ENCODE peak calls at places on chromosomes 12 and 14, in six cellular contexts. One of them, this sample, is unnamed.

GRCh38 chr14:50530794-50531193 is 1.6 kb downstream of the MAP4K5 start:
- DNase-seq in central memory CD4-positive, alpha-beta T cell: no peak
- DNase-seq in fibroblast of pulmonary artery: no peak
- DNase-seq in neuronal stem cell: no peak
- DNase-seq in T-helper 2 cell: no peak
- DNase-seq in mesothelial cell of epicardium: no peak
- DNase-seq in this sample: no peak

GRCh38 chr12:113154351-113154973 is 4.9 kb downstream of the CFAP73 start:
- DNase-seq in fibroblast of pulmonary artery: peak; percentile 28
- DNase-seq in mesothelial cell of epicardium: no peak
- DNase-seq in neuronal stem cell: no peak
- DNase-seq in T-helper 2 cell: no peak
- DNase-seq in central memory CD4-positive, alpha-beta T cell: no peak
- DNase-seq in this sample: no peak

GRCh38 chr12:12716151-12716844 is 870 bp upstream of the CDKN1B start:
- DNase-seq in central memory CD4-positive, alpha-beta T cell: peak; percentile 35
- DNase-seq in mesothelial cell of epicardium: no peak
- DNase-seq in neuronal stem cell: no peak
- DNase-seq in fibroblast of pulmonary artery: no peak
- DNase-seq in T-helper 2 cell: no peak
- DNase-seq in this sample: no peak

GRCh38 chr12:105960319-105961076 is 178.3 kb downstream of the NUAK1 start:
- DNase-seq in mesothelial cell of epicardium: no peak
- DNase-seq in central memory CD4-positive, alpha-beta T cell: no peak
- DNase-seq in fibroblast of pulmonary artery: no peak
- DNase-seq in neuronal stem cell: no peak
- DNase-seq in T-helper 2 cell: no peak
- DNase-seq in this sample: no peak

GRCh38 chr14:22476882-22477281 is 112.1 kb downstream of the DAD1 start:
- DNase-seq in fibroblast of pulmonary artery: no peak
- DNase-seq in T-helper 2 cell: no peak
- DNase-seq in neuronal stem cell: no peak
- DNase-seq in mesothelial cell of epicardium: no peak
- DNase-seq in central memory CD4-positive, alpha-beta T cell: no peak
- DNase-seq in this sample: no peak

GRCh38 chr14:29926228-29926627 is 1.4 kb downstream of the PRKD1 start:
- DNase-seq in fibroblast of pulmonary artery: no peak
- DNase-seq in T-helper 2 cell: no peak
- DNase-seq in mesothelial cell of epicardium: no peak
- DNase-seq in neuronal stem cell: no peak
- DNase-seq in central memory CD4-positive, alpha-beta T cell: no peak
- DNase-seq in this sample: no peak

GRCh38 chr14:85296466-85297210 is 233.3 kb upstream of the FLRT2 start:
- DNase-seq in central memory CD4-positive, alpha-beta T cell: no peak
- DNase-seq in mesothelial cell of epicardium: no peak
- DNase-seq in T-helper 2 cell: no peak
- DNase-seq in fibroblast of pulmonary artery: peak; percentile 71
- DNase-seq in neuronal stem cell: no peak
- DNase-seq in this sample: no peak

GRCh38 chr12:38921025-38921677 is 15.8 kb upstream of the CPNE8 start:
- DNase-seq in neuronal stem cell: peak; percentile 29
- DNase-seq in fibroblast of pulmonary artery: peak; percentile 72
- DNase-seq in mesothelial cell of epicardium: no peak
- DNase-seq in central memory CD4-positive, alpha-beta T cell: no peak
- DNase-seq in T-helper 2 cell: no peak
- DNase-seq in this sample: no peak

GRCh38 chr12:79296128-79296527 is 394.6 kb downstream of the PAWR start:
- DNase-seq in central memory CD4-positive, alpha-beta T cell: no peak
- DNase-seq in T-helper 2 cell: no peak
- DNase-seq in neuronal stem cell: no peak
- DNase-seq in mesothelial cell of epicardium: no peak
- DNase-seq in fibroblast of pulmonary artery: no peak
- DNase-seq in this sample: no peak

GRCh38 chr12:10716704-10717315 is 6.3 kb downstream of the YBX3 start:
- DNase-seq in central memory CD4-positive, alpha-beta T cell: no peak
- DNase-seq in mesothelial cell of epicardium: peak; percentile 42
- DNase-seq in neuronal stem cell: no peak
- DNase-seq in T-helper 2 cell: no peak
- DNase-seq in fibroblast of pulmonary artery: peak; percentile 93
- DNase-seq in this sample: no peak

GRCh38 chr12:6773662-6774351 is 1.5 kb downstream of the LAG3 start:
- DNase-seq in T-helper 2 cell: no peak
- DNase-seq in neuronal stem cell: no peak
- DNase-seq in mesothelial cell of epicardium: no peak
- DNase-seq in central memory CD4-positive, alpha-beta T cell: no peak
- DNase-seq in fibroblast of pulmonary artery: no peak
- DNase-seq in this sample: no peak

GRCh38 chr14:54177861-54178591 is 218.8 kb upstream of the CDKN3 start:
- DNase-seq in fibroblast of pulmonary artery: no peak
- DNase-seq in T-helper 2 cell: no peak
- DNase-seq in neuronal stem cell: no peak
- DNase-seq in mesothelial cell of epicardium: no peak
- DNase-seq in central memory CD4-positive, alpha-beta T cell: no peak
- DNase-seq in this sample: no peak

GRCh38 chr12:104686196-104686595 is 229.4 kb downstream of the CHST11 start:
- DNase-seq in central memory CD4-positive, alpha-beta T cell: no peak
- DNase-seq in fibroblast of pulmonary artery: peak; percentile 47
- DNase-seq in neuronal stem cell: no peak
- DNase-seq in T-helper 2 cell: no peak
- DNase-seq in mesothelial cell of epicardium: no peak
- DNase-seq in this sample: no peak

GRCh38 chr12:104319028-104319427 is 15.5 kb downstream of the EID3 start:
- DNase-seq in central memory CD4-positive, alpha-beta T cell: no peak
- DNase-seq in neuronal stem cell: no peak
- DNase-seq in fibroblast of pulmonary artery: no peak
- DNase-seq in T-helper 2 cell: no peak
- DNase-seq in mesothelial cell of epicardium: no peak
- DNase-seq in this sample: no peak

GRCh38 chr12:2054091-2055018 is 1.6 kb downstream of the CACNA1C start:
- DNase-seq in mesothelial cell of epicardium: peak; percentile 49
- DNase-seq in fibroblast of pulmonary artery: no peak
- DNase-seq in central memory CD4-positive, alpha-beta T cell: no peak
- DNase-seq in T-helper 2 cell: no peak
- DNase-seq in neuronal stem cell: no peak
- DNase-seq in this sample: no peak

GRCh38 chr14:52974406-52974805 is 23.6 kb upstream of the FERMT2 start:
- DNase-seq in neuronal stem cell: no peak
- DNase-seq in central memory CD4-positive, alpha-beta T cell: no peak
- DNase-seq in mesothelial cell of epicardium: no peak
- DNase-seq in T-helper 2 cell: no peak
- DNase-seq in fibroblast of pulmonary artery: no peak
- DNase-seq in this sample: no peak

GRCh38 chr12:48037267-48037915 is 33.1 kb upstream of the COL2A1 start:
- DNase-seq in fibroblast of pulmonary artery: peak; percentile 42
- DNase-seq in neuronal stem cell: peak; percentile 88
- DNase-seq in central memory CD4-positive, alpha-beta T cell: no peak
- DNase-seq in T-helper 2 cell: no peak
- DNase-seq in mesothelial cell of epicardium: peak; percentile 80
- DNase-seq in this sample: no peak

GRCh38 chr12:88145567-88146347 is 3.6 kb downstream of the TMTC3 start:
- DNase-seq in T-helper 2 cell: no peak
- DNase-seq in mesothelial cell of epicardium: no peak
- DNase-seq in fibroblast of pulmonary artery: no peak
- DNase-seq in central memory CD4-positive, alpha-beta T cell: no peak
- DNase-seq in neuronal stem cell: no peak
- DNase-seq in this sample: no peak

GRCh38 chr12:90331262-90331661 is 622.6 kb upstream of the ATP2B1 start:
- DNase-seq in central memory CD4-positive, alpha-beta T cell: no peak
- DNase-seq in mesothelial cell of epicardium: no peak
- DNase-seq in fibroblast of pulmonary artery: peak; percentile 73
- DNase-seq in T-helper 2 cell: no peak
- DNase-seq in neuronal stem cell: no peak
- DNase-seq in this sample: no peak

GRCh38 chr12:27383429-27384260 is 51.0 kb downstream of the BMAL2 start:
- DNase-seq in central memory CD4-positive, alpha-beta T cell: peak; percentile 21
- DNase-seq in T-helper 2 cell: peak; percentile 36
- DNase-seq in neuronal stem cell: peak; percentile 71
- DNase-seq in mesothelial cell of epicardium: peak; percentile 72
- DNase-seq in fibroblast of pulmonary artery: peak; percentile 91
- DNase-seq in this sample: peak; percentile 19

GRCh38 chr14:22380511-22381455 is 208.2 kb downstream of the DAD1 start:
- DNase-seq in T-helper 2 cell: no peak
- DNase-seq in fibroblast of pulmonary artery: no peak
- DNase-seq in central memory CD4-positive, alpha-beta T cell: no peak
- DNase-seq in mesothelial cell of epicardium: no peak
- DNase-seq in neuronal stem cell: no peak
- DNase-seq in this sample: no peak

GRCh38 chr14:20848316-20848954 is 42.8 kb upstream of the RNASE3 start:
- DNase-seq in neuronal stem cell: no peak
- DNase-seq in fibroblast of pulmonary artery: no peak
- DNase-seq in mesothelial cell of epicardium: no peak
- DNase-seq in T-helper 2 cell: no peak
- DNase-seq in central memory CD4-positive, alpha-beta T cell: no peak
- DNase-seq in this sample: no peak

GRCh38 chr12:95802482-95803264 is 12.1 kb upstream of the NTN4 start:
- DNase-seq in fibroblast of pulmonary artery: peak; percentile 83
- DNase-seq in central memory CD4-positive, alpha-beta T cell: no peak
- DNase-seq in T-helper 2 cell: no peak
- DNase-seq in mesothelial cell of epicardium: no peak
- DNase-seq in neuronal stem cell: no peak
- DNase-seq in this sample: no peak

GRCh38 chr12:47223848-47224213 is 144.1 kb upstream of the AMIGO2 start:
- DNase-seq in neuronal stem cell: no peak
- DNase-seq in mesothelial cell of epicardium: no peak
- DNase-seq in fibroblast of pulmonary artery: peak; percentile 57
- DNase-seq in central memory CD4-positive, alpha-beta T cell: no peak
- DNase-seq in T-helper 2 cell: no peak
- DNase-seq in this sample: no peak

GRCh38 chr12:123942277-123942653 is 30.4 kb downstream of the CCDC92 start:
- DNase-seq in central memory CD4-positive, alpha-beta T cell: no peak
- DNase-seq in mesothelial cell of epicardium: no peak
- DNase-seq in fibroblast of pulmonary artery: peak; percentile 78
- DNase-seq in T-helper 2 cell: no peak
- DNase-seq in neuronal stem cell: no peak
- DNase-seq in this sample: no peak

GRCh38 chr14:81427348-81428058 is 27.4 kb upstream of the STON2 start:
- DNase-seq in central memory CD4-positive, alpha-beta T cell: no peak
- DNase-seq in T-helper 2 cell: no peak
- DNase-seq in fibroblast of pulmonary artery: no peak
- DNase-seq in neuronal stem cell: no peak
- DNase-seq in mesothelial cell of epicardium: no peak
- DNase-seq in this sample: no peak

GRCh38 chr14:65173973-65174693 is 71.8 kb upstream of the MAX start:
- DNase-seq in central memory CD4-positive, alpha-beta T cell: no peak
- DNase-seq in T-helper 2 cell: no peak
- DNase-seq in mesothelial cell of epicardium: no peak
- DNase-seq in neuronal stem cell: peak; percentile 49
- DNase-seq in fibroblast of pulmonary artery: no peak
- DNase-seq in this sample: no peak